ENCODE peak calls at places on chromosomes 16 and 17, in ten cellular contexts. J is pancreas, F is IMR-90, P is right lobe of liver, Q is fibroblast of lung, E is adipocyte, M is thoracic aorta, N is neural progenitor cell, L is left lung, B is A549. S is an unnamed sample.

GRCh38 chr17:34207572-34207971 is 47.5 kb upstream of the CCL2 start:
- DNase-seq in J (no peak), F (no peak), P (no peak), Q (no peak), E (no peak), M (no peak), N (no peak), L (no peak), B (no peak), S (no peak)

GRCh38 chr16:19831678-19832077 is 53.0 kb downstream of the GPRC5B start:
- DNase-seq in J (no peak), F (peak; percentile 89), P (no peak), Q (peak; percentile 74), E (peak; percentile 81), M (no peak), N (no peak), L (no peak), B (no peak), S (no peak)

GRCh38 chr17:51144266-51145022 is 8.9 kb upstream of the NME1 start:
- DNase-seq in J (no peak), F (no peak), P (no peak), Q (no peak), E (no peak), M (no peak), N (no peak), L (no peak), B (no peak), S (no peak)

GRCh38 chr17:51439395-51440229 is 179.3 kb downstream of the UTP18 start:
- DNase-seq in J (no peak), F (no peak), P (peak; percentile 82), Q (no peak), E (no peak), M (no peak), N (no peak), L (no peak), B (no peak), S (no peak)

GRCh38 chr17:40556884-40557414 is 8.3 kb downstream of the CCR7 start:
- DNase-seq in J (no peak), F (no peak), P (peak; percentile 39), Q (no peak), E (no peak), M (no peak), N (no peak), L (no peak), B (no peak), S (peak; percentile 88)

GRCh38 chr17:38761612-38762011 is 9.1 kb downstream of the PSMB3 start:
- DNase-seq in J (no peak), F (peak; percentile 32), P (no peak), Q (peak; percentile 19), E (peak; percentile 13), M (no peak), N (peak; percentile 71), L (no peak), B (peak; percentile 76), S (no peak)

GRCh38 chr16:17369441-17369951 is 101.3 kb downstream of the XYLT1 start:
- DNase-seq in J (no peak), F (no peak), P (peak; percentile 59), Q (no peak), E (no peak), M (no peak), N (no peak), L (peak; percentile 80), B (no peak), S (no peak)

GRCh38 chr16:89116341-89117238 is 22.9 kb downstream of the ACSF3 start:
- DNase-seq in J (no peak), F (no peak), P (no peak), Q (no peak), E (no peak), M (no peak), N (no peak), L (peak; percentile 75), B (no peak), S (no peak)

GRCh38 chr17:40110457-40110856 is 10.1 kb upstream of the NR1D1 start:
- DNase-seq in J (no peak), F (no peak), P (no peak), Q (no peak), E (no peak), M (no peak), N (no peak), L (no peak), B (no peak), S (no peak)

GRCh38 chr17:55642741-55643140 is 79.9 kb downstream of the TMEM100 start:
- DNase-seq in J (no peak), F (no peak), P (no peak), Q (no peak), E (no peak), M (no peak), N (no peak), L (no peak), B (no peak), S (no peak)

GRCh38 chr16:31132979-31133599 is 2.4 kb downstream of the PRSS8 start:
- DNase-seq in J (peak; percentile 9), F (no peak), P (no peak), Q (no peak), E (no peak), M (no peak), N (no peak), L (peak; percentile 63), B (no peak), S (no peak)

GRCh38 chr16:1470543-1471251 is 4.1 kb downstream of the CLCN7 start:
- DNase-seq in J (no peak), F (peak; percentile 43), P (no peak), Q (no peak), E (no peak), M (no peak), N (no peak), L (peak; percentile 86), B (no peak), S (no peak)

GRCh38 chr16:30984669-30985400 is at the start of gene HSD3B7:
- DNase-seq in J (peak; percentile 88), F (peak; percentile 68), P (peak; percentile 94), Q (peak; percentile 79), E (peak; percentile 94), M (peak; percentile 78), N (peak; percentile 90), L (peak; percentile 99), B (peak; percentile 95), S (peak; percentile 90)

GRCh38 chr17:45265823-45266222 is 3.9 kb upstream of the SPATA32 start:
- DNase-seq in J (no peak), F (peak; percentile 87), P (no peak), Q (peak; percentile 78), E (peak; percentile 74), M (no peak), N (no peak), L (no peak), B (no peak), S (no peak)

GRCh38 chr17:43772877-43773648 is 5.7 kb downstream of the DUSP3 start:
- DNase-seq in J (no peak), F (no peak), P (no peak), Q (no peak), E (no peak), M (peak; percentile 54), N (no peak), L (no peak), B (no peak), S (no peak)

GRCh38 chr16:56388209-56388608 is 37.1 kb downstream of the AMFR start:
- DNase-seq in J (no peak), F (peak; percentile 84), P (no peak), Q (peak; percentile 25), E (peak; percentile 22), M (no peak), N (no peak), L (no peak), B (no peak), S (no peak)

GRCh38 chr16:56384074-56384721 is 41.1 kb downstream of the AMFR start:
- DNase-seq in J (no peak), F (no peak), P (no peak), Q (no peak), E (no peak), M (no peak), N (no peak), L (no peak), B (no peak), S (no peak)

GRCh38 chr16:56382901-56383355 is 42.4 kb downstream of the AMFR start:
- DNase-seq in J (no peak), F (peak; percentile 87), P (no peak), Q (no peak), E (peak; percentile 9), M (no peak), N (no peak), L (no peak), B (peak; percentile 34), S (no peak)

GRCh38 chr16:56382459-56382858 is 42.9 kb downstream of the AMFR start:
- DNase-seq in J (no peak), F (no peak), P (peak; percentile 69), Q (no peak), E (peak; percentile 60), M (no peak), N (no peak), L (no peak), B (no peak), S (no peak)
- H3K9me3 ChIP-seq in J (no peaks in the 10 kb centered on the region), F (peaks cover 9% of the 10 kb centered on the region), P (no peaks in the 10 kb centered on the region), Q (no peaks in the 10 kb centered on the region), E (peaks cover 12% of the 10 kb centered on the region), M (peaks cover 7% of the 10 kb centered on the region), N (peaks cover 12% of the 10 kb centered on the region), L (peaks cover 24% of the 10 kb centered on the region), B (peaks cover 21% of the 10 kb centered on the region), S (peaks cover 7% of the 10 kb centered on the region)

DNA sequence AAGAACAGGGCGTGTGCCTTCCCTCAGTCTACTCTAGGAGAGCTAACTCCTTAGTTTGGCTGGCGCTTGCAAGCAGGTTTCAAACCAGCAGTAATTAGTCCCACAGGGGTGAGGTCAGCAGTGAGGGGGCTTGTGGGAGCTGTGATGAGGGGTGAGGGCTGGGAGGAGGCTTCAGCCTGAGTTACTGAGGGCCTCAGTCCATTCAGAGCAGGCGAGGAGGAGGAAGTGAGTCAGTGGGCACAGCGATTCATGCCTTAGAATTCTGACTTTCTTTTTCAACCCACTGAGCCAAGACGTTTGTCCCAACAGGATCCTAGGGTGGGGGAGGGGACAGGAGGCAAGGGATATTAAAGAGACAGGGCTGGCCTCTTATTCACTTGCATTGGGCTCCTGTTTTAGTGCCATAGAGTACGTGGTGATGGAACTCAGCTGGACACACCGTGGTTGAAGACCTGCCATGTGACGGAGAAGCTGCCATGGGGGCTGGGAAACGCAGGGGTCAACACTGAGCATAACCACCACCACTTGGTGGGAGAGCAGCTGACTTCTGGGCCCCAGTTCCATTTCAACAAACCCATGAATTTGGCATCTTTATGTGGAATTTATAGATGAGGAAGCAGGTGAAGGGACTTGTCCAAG is 8.3 kb upstream of the ITGA3 start:
- DNase-seq in J (no peak), F (peak; percentile 83), P (no peak), Q (peak; percentile 56), E (peak; percentile 59), M (no peak), N (no peak), L (no peak), B (no peak), S (no peak)
- H3K4me1 ChIP-seq in J (peaks cover 12% of the 10 kb centered on the region), F (peaks cover 37% of the 10 kb centered on the region), P (no peaks in the 10 kb centered on the region), Q (peaks cover 30% of the 10 kb centered on the region), E (peaks cover 22% of the 10 kb centered on the region), M (peaks cover 51% of the 10 kb centered on the region), N (peaks cover 5% of the 10 kb centered on the region), L (peaks cover 16% of the 10 kb centered on the region), B (peaks cover 92% of the 10 kb centered on the region), S (peaks cover 28% of the 10 kb centered on the region)

GRCh38 chr17:36722121-36722902 is 120.9 kb downstream of the MRM1 start:
- DNase-seq in J (peak; percentile 16), F (peak; percentile 5), P (peak; percentile 48), Q (peak; percentile 19), E (peak; percentile 14), M (no peak), N (peak; percentile 85), L (peak; percentile 88), B (no peak), S (no peak)
- H3K4me3 ChIP-seq in J (peak overlapping the region; percentile 24), F (peak overlapping the region; percentile 27), P (peak overlapping the region; percentile 32), Q (no peak overlapping the region), E (peak overlapping the region; percentile 69), M (peak overlapping the region; percentile 73), N (peak overlapping the region; percentile 23), L (peak overlapping the region; percentile 28), B (peak overlapping the region; percentile 33), S (peak overlapping the region; percentile 43)

GRCh38 chr16:35569413-35569812 is 2110.0 kb downstream of the TP53TG3F start:
- DNase-seq in J (no peak), F (no peak), P (peak; percentile 79), Q (no peak), E (no peak), M (no peak), N (no peak), L (no peak), B (no peak), S (no peak)
- H3K9me3 ChIP-seq in J (no peaks in the 10 kb centered on the region), F (peaks cover 31% of the 10 kb centered on the region), P (no peaks in the 10 kb centered on the region), Q (no peaks in the 10 kb centered on the region), E (no peaks in the 10 kb centered on the region), M (no peaks in the 10 kb centered on the region), N (no peaks in the 10 kb centered on the region), L (peaks cover 29% of the 10 kb centered on the region), B (no peaks in the 10 kb centered on the region), S (no peaks in the 10 kb centered on the region)

S was measured in vagina.